ENCODE peak calls at places on chromosomes 13 and 19, in four cellular contexts. L is IMR-90, B is breast epithelium, I is prostate gland. T is an unnamed sample.

GRCh38 chr13:73059460-73060250 is 850 bp downstream of the KLF5 start:
- DNase-seq in L (peak), B (peak), I (peak), T (no peak)

GRCh38 chr13:27004389-27004788 is 167.2 kb downstream of the USP12 start:
- DNase-seq in L (peak), I (no peak), B (no peak), T (no peak)

GRCh38 chr19:31818740-31819228 is 469.5 kb upstream of the TSHZ3 start:
- DNase-seq in L (no peak), I (no peak), B (no peak), T (no peak)

GRCh38 chr13:65830411-65831172 is 1399.5 kb downstream of the PCDH9 start:
- DNase-seq in I (no peak), L (no peak), B (no peak), T (no peak)

GRCh38 chr13:108494991-108495661 is 134.3 kb upstream of the MYO16 start:
- DNase-seq in B (no peak), L (no peak), I (no peak), T (no peak)

GRCh38 chr19:38032151-38032550 is 125.1 kb downstream of the SIPA1L3 start:
- DNase-seq in L (peak), B (no peak), I (no peak), T (no peak)

GRCh38 chr19:39953915-39954314 is 17.1 kb upstream of the PSMC4 start:
- DNase-seq in I (no peak), L (no peak), B (no peak), T (no peak)

GRCh38 chr13:73370066-73370465 is 311.3 kb downstream of the KLF5 start:
- DNase-seq in B (no peak), I (no peak), L (no peak), T (no peak)

GRCh38 chr13:52845334-52845761 is 3.1 kb downstream of the PCDH8 start:
- DNase-seq in I (no peak), B (no peak), L (no peak), T (no peak)

GRCh38 chr13:75639426-75639825 is 3.3 kb downstream of the LMO7 start:
- DNase-seq in L (no peak), B (no peak), I (no peak), T (no peak)

GRCh38 chr13:75635101-75635620 is 969 bp upstream of the LMO7 start:
- DNase-seq in B (no peak), L (no peak), I (no peak), T (no peak)

GRCh38 chr13:75635621-75636338 is at the start of gene LMO7:
- DNase-seq in B (peak), L (peak), I (peak), T (peak)

GRCh38 chr13:75637101-75637774 is 1.1 kb downstream of the LMO7 start:
- DNase-seq in B (no peak), L (no peak), I (no peak), T (no peak)

GRCh38 chr13:75636339-75637095 is 387 bp downstream of the LMO7 start:
- DNase-seq in I (no peak), B (no peak), L (peak), T (peak)
- TF ChIP-seq POLR2A in I (peak), B (no peak), L (no peak), T (no peak)

GRCh38 chr19:6800991-6801396 is 28.5 kb downstream of the VAV1 start:
- DNase-seq in B (no peak), I (no peak), L (peak), T (no peak)
- TF ChIP-seq POLR2A in B (no peak), I (no peak), L (no peak), T (no peak)

GRCh38 chr19:55618426-55618825 is 5.9 kb downstream of the ZNF784 start:
- DNase-seq in B (no peak), L (no peak), I (no peak), T (no peak)

GRCh38 chr19:55614711-55615552 is 9.4 kb downstream of the ZNF784 start:
- DNase-seq in I (no peak), B (no peak), L (no peak), T (no peak)

GRCh38 chr19:55617426-55617825 is 6.9 kb downstream of the ZNF784 start:
- DNase-seq in B (no peak), I (no peak), L (no peak), T (no peak)

GRCh38 chr19:55615553-55616394 is 8.6 kb downstream of the ZNF784 start:
- DNase-seq in I (no peak), L (no peak), B (no peak), T (no peak)

GRCh38 chr19:55616395-55616875 is 7.9 kb downstream of the ZNF784 start:
- DNase-seq in I (no peak), B (no peak), L (no peak), T (no peak)
- TF ChIP-seq POLR2A in I (no peak), B (no peak), L (no peak), T (no peak)

GRCh38 chr19:4066682-4067395 is at the start of gene ZBTB7A:
- DNase-seq in I (peak), L (peak), B (peak), T (peak)
- TF ChIP-seq POLR2A in I (peak), L (no peak), B (no peak), T (peak)

DNA sequence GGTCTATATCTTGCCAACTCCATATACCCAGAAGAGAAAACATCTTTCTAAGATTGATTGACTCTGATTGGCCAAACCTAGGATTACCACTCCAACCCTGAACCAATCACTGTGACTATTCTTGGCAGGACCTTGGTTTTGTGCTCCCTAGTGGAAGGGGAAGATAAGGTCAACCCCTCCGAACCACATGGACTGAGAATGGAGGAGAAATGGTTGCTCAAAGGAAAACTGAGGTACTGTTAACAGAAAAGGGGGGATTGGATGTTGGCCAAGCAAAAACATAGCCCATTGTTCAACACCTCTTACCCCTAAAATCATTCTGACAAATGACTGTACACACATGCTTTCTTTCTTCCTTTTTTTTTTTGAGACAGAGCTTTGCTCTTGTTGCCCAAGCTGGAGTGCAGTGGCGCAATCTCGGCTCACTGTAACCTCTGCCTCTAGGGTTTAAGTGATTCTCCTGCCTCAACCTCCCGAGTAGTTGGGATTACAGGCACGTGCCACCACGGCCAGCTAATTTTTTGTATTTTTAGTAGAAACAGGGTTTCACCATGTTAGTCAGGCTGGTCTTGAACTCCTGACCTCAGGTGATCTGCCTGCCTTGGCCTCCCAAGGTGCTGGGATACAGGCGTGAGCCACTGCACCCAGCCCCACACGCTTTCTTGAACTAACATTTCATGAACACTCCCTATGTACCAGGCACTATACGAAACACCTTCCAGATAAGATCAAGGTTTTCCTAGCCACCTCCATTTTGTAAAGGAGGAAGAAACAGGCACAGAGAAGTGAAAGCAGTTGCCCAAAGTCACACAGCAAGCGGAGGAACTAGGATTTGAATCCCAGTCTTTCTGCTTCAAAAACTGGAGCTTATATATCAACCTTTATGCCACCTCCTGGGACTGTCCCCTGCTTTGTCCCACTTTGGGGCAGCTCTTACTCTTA is 6.5 kb downstream of the MEIOSIN start:
- DNase-seq in B (no peak), I (no peak), L (no peak), T (no peak)
- TF ChIP-seq POLR2A in B (no peak), I (no peak), L (no peak), T (no peak)

DNA sequence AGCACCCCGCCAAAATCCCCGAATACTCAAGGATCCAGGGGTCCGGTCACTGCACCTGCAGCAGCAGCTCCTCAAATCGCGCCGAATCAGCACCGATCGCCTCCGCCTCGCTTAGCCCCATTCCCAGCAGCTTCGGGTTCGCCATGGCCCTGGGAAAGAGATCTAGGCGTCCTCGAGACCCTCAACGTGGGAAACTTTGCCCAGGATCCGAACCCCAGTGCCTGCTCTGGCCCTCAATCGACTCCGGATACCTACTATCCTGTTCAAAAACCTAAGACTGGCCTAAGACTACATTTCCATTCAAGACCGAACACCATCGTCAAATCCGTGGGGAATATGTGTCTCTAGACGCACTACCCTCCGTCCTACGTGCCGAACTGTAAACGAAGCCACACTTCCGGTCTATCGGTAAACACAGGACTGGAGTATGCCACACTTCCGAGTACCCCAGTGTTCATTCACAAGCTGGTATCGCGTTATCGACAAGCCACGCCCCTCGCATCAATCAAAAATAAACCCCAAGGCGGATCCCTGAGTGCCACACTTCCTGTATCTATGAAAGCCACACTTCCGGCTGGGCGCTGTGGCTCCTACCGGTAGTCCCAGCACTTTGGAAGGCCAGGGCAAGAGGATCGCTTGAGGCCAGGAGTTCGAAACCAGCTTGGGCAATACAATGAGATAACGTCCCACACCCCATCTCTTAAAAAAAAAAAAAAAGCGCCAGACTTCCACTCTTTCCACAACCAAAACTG is at the start of gene PIH1D1:
- DNase-seq in L (peak), I (peak), B (peak), T (peak)
- TF ChIP-seq POLR2A in L (peak), I (peak), B (no peak), T (peak)

GRCh38 chr19:13884726-13885591 is 8.0 kb downstream of the NANOS3 start:
- DNase-seq in B (no peak), L (no peak), I (peak), T (peak)
- TF ChIP-seq POLR2A in B (no peak), L (no peak), I (peak), T (peak)

DNA sequence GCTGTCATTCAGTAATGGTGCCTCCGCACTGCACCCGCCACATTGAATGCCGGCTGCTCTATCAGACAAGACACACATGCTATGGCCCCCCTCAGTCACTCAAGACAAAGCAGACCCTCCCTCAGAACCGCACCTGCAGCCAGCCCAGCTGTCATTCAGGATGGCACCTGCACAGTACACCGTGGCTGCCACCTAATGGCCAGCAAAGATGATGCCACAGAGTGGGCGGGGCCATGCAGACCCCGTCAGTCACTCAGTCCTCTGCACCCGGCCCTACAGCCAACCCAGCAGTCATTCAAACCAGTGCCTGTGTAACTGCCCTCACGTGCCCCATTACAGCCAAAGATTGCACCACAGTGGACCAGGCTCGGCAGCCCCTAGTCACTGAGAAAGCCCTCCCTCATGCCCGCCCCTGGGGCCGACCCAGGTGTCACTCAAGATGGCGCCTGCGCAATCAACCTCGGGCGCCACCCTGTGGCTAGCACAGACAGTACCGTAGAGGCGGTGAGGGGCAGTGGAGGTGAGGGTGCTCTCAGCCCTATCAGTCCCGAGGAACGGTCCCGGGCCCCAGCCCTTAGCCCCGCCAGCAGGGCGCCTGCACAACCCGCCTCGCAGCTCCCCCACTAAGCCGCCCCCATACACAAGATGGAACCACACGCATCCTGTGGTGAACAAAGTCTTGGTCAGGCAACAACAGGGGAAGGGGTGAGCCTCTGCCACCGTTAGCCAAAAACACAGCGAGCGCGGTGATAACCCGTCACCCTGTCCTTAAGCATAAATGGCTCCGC is 2.4 kb downstream of the PEG3 start:
- DNase-seq in B (peak), L (no peak), I (peak), T (peak)
- TF ChIP-seq POLR2A in B (no peak), L (no peak), I (peak), T (no peak)

DNA sequence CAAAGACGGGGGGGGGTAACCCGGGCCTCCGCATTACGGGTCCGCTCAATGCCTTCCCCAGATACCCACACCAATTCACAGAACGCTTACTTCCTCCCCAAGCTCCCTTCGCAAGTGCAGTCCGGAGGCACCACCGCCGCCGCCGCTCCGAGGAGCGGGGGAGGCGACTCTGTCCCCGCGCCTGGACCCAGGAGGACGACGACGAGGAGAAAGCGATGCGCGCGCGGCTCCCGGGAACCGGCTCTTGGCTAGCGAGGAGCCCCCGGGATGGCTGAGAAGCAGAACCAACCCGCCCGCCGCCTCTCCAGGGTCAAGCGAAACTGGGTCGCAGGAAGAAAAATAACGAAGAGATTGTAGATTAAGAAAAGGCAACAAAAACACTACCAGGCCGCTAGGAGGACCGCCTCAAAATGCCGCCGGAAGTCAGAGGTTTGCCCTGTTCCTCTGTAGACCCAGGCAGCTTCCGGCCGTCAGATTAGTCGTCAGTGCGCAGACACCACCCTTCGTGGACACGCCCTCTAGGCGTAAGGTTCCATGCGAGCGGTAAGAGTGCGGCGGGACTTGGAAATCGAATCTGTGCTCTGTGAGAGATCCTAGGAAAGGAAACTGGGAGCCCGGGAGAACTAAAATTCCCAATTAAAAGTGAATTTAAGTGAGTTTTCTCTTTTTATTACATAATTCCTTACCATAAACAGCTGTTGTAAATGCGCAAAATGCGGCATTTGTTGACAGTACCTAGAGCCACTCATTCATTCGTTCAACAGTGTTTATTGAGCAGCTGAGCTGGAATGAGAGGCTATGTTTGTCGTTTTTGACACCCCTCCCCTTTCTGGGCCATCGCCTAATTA is at the start of gene ZC3H13:
- DNase-seq in L (peak), B (peak), I (peak), T (peak)
- TF ChIP-seq POLR2A in L (peak), B (no peak), I (peak), T (peak)

T was measured in transverse colon.